ENCODE peak calls at places on chromosomes 12 and 14, in four cellular contexts. X, A, P and E are unnamed samples.
A peak's percentile ranks its signal among the peaks of the same experiment; 100 is the strongest.

GRCh38 chr12:93441111-93441616 is 583 bp downstream of the UBE2N start:
- DNase-seq in X (peak; percentile 37), A (no peak), P (no peak), E (no peak)

GRCh38 chr14:63854330-63854729 is 1.5 kb downstream of the SYNE2 start:
- DNase-seq in X (no peak), A (no peak), P (no peak), E (no peak)

GRCh38 chr14:105499256-105500035 is 8.4 kb downstream of the TEDC1 start:
- DNase-seq in X (no peak), A (no peak), P (peak; percentile 91), E (no peak)

GRCh38 chr14:22981090-22982012 is 1.0 kb downstream of the AJUBA start:
- DNase-seq in X (peak; percentile 40), A (no peak), P (no peak), E (no peak)

GRCh38 chr12:128810182-128811127 is 13.3 kb downstream of the SLC15A4 start:
- DNase-seq in X (no peak), A (no peak), P (no peak), E (peak; percentile 92)

GRCh38 chr12:62698701-62699101 is 232.1 kb downstream of the MON2 start:
- DNase-seq in X (no peak), A (no peak), P (no peak), E (no peak)

GRCh38 chr12:118103231-118103600 is 595 bp downstream of the VSIG10 start:
- DNase-seq in X (no peak), A (no peak), P (no peak), E (no peak)

GRCh38 chr12:4956054-4956453 is 46.3 kb downstream of the KCNA1 start:
- DNase-seq in X (no peak), A (no peak), P (no peak), E (no peak)

GRCh38 chr12:92995258-92995905 is 66.3 kb upstream of the EEA1 start:
- DNase-seq in X (no peak), A (no peak), P (no peak), E (peak; percentile 87)

GRCh38 chr14:45287609-45288008 is 34.6 kb upstream of the MIS18BP1 start:
- DNase-seq in X (no peak), A (no peak), P (no peak), E (no peak)

GRCh38 chr14:45290547-45290946 is 37.5 kb upstream of the MIS18BP1 start:
- DNase-seq in X (no peak), A (no peak), P (no peak), E (no peak)

GRCh38 chr14:45284802-45285201 is 31.8 kb upstream of the MIS18BP1 start:
- DNase-seq in X (no peak), A (no peak), P (no peak), E (no peak)
- TF ChIP-seq CTCF in X (no peak), A (no peak), P (no peak), E (no peak)

DNA sequence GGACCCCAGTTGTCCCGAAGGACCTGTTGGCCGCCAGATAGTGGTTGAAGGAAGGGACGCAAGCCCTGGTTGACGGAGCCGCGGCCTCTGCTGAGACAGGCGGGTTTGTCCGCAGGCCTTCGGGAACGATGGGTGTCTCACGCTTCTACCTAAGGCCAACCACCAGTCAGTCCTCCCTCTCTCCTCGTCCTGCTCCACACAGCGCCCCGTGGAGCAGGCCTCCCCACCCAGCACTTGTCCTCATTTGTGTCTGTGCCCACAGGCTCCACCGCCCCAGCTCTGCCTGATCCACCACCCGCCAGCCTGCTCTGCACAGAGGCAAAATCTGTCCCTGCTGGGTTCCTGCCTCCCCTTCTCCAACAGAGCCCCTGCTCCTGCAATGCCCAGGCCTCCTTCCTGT is 41.0 kb downstream of the RIMBP2 start:
- DNase-seq in X (no peak), A (no peak), P (no peak), E (no peak)
- TF ChIP-seq CREM in X (no peak), A (no peak), P (no peak), E (no peak)

GRCh38 chr12:27705263-27705662 is 5.4 kb upstream of the MRPS35 start:
- DNase-seq in X (peak; percentile 54), A (no peak), P (peak; percentile 88), E (no peak)
- TF ChIP-seq CTCF in X (no peak), A (peak; percentile 26), P (peak; percentile 86), E (no peak)

GRCh38 chr12:16482726-16483125 is 123.2 kb downstream of the LMO3 start:
- DNase-seq in X (no peak), A (no peak), P (no peak), E (no peak)
- TF ChIP-seq CREM in X (no peak), A (no peak), P (no peak), E (no peak)

GRCh38 chr14:102087762-102088011 is 843 bp upstream of the HSP90AA1 start:
- DNase-seq in X (no peak), A (no peak), P (no peak), E (no peak)
- TF ChIP-seq CTCF in X (no peak), A (no peak), P (no peak), E (no peak)

DNA sequence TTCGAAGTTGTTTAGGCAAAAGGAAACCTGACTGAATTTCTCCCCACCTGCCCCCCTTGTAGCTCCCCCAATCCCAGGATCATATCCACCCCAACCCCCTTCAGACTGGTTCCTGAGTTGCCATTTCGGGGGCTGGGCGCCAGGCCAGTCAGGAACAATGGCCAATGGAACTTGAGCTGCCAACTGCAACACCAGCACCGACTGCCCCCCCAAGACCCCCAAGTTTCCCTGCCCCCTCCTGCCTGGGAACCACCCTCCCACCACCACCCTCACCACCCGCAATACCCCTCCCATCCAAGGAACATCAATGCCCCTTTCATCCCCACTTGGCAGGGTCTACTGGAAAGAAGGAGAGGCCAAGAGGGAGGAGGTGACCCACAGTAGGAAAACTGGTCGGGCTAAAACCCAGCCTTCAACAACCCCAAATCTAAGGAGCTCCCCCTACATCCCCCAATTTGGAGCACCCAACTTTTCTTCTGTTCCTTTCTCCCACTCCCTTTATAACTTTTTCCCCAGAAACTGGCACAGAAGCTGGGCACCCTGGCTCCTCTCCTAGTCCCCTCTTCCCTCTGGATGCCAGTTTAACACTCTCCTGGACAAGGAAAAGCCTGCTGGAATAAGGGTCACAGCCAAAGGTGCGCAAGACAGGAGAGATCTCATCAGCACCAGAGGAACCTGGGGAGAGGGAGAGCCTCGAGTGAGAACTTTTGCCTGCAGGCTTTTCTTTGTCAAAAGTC is 1.6 kb upstream of the NDRG2 start:
- DNase-seq in X (no peak), A (peak; percentile 12), P (no peak), E (no peak)
- TF ChIP-seq CREM in X (no peak), A (no peak), P (no peak), E (no peak)

GRCh38 chr14:24976599-24976998 is 73.3 kb downstream of the STXBP6 start:
- DNase-seq in X (no peak), A (no peak), P (no peak), E (no peak)

GRCh38 chr14:24982472-24983155 is 67.3 kb downstream of the STXBP6 start:
- DNase-seq in X (no peak), A (no peak), P (peak; percentile 94), E (no peak)

GRCh38 chr14:24975393-24975792 is 74.6 kb downstream of the STXBP6 start:
- DNase-seq in X (no peak), A (no peak), P (no peak), E (no peak)

GRCh38 chr14:24978862-24979724 is 70.9 kb downstream of the STXBP6 start:
- DNase-seq in X (no peak), A (no peak), P (peak; percentile 93), E (peak; percentile 46)

DNA sequence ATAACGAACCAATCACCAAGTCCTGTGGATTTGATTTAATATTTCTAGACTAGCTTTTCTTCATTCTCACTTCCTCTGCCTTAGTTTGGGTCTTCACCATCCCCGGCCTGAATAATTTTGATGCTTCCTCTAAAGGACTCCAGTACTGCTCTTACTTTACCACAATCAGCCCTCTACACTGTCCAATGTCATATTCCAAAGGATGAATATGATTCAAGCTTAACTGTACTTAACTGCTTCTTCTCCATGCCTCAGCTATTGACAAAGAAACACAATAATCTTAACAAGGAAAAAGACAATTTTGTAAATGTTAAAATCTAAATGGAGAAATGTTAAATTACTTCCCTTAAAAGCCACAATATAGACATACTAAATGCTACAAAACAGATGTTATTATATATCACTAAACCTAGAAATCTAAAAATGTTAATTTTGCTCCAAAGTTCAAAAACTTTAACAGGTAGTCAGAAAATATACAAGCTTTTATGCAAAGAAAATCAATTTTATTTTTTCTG is 70.2 kb downstream of the STXBP6 start:
- DNase-seq in X (no peak), A (no peak), P (no peak), E (no peak)
- TF ChIP-seq CTCF in X (no peak), A (no peak), P (no peak), E (no peak)

GRCh38 chr12:27680638-27681037 is 15.6 kb upstream of the REP15 start:
- DNase-seq in X (no peak), A (no peak), P (no peak), E (no peak)
- TF ChIP-seq CREM in X (no peak), A (no peak), P (no peak), E (no peak)

DNA sequence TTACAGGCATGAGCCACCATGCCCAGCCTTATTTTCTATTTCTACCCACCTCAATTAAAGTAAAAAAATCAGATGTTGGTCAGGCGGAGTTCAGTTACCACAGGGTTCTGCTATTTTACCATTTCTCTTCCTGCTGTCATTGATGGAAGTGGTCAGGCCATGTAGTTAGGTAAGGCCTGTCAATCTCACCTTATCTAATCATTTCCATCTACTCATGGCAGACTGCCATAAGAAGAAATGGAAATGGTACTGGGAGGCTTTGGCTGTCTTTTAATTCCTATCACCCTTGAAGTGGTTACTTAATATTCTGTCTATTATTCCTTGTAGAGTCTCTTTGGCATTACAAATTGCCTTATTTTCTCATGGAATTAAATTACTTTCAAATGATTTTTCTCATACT is 198.5 kb downstream of the DACT1 start:
- DNase-seq in X (no peak), A (no peak), P (no peak), E (no peak)
- TF ChIP-seq CTCF in X (no peak), A (no peak), P (no peak), E (no peak)

DNA sequence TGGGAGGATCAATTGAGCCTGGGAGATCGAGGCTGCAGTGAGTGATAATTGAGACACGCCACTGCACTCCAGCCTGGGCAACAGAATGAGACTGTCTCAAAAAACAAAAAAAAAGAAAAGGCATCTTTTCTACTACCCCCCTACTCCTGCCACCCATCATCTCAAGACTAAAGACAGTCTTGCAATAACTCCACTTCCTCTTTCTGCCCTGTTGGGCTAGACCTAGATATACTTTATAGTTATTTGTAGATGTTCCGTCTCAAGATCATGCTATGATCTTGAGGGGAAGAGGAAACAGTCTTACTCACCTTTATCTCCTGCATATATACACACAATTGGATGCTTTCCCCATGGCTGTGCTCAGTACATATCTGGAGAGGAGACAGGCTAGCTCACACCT is 12.1 kb upstream of the ESPL1 start:
- DNase-seq in X (no peak), A (no peak), P (no peak), E (no peak)
- TF ChIP-seq CREM in X (no peak), A (no peak), P (no peak), E (no peak)